ENCODE peak calls at places on chromosomes 13 and 19, in five cellular contexts. E, U, N, J and Z are unnamed samples.

GRCh38 chr13:59513686-59514085 is 650.0 kb downstream of the DIAPH3 start:
- DNase-seq in E (no peak), U (no peak), N (no peak), J (no peak), Z (no peak)

GRCh38 chr19:703651-704446 is 4.9 kb upstream of the PALM start:
- DNase-seq in E (peak), U (peak), N (peak), J (peak), Z (peak)

GRCh38 chr19:35142531-35143230 is 374 bp upstream of the FXYD7 start:
- DNase-seq in E (peak), U (no peak), N (no peak), J (peak), Z (peak)

GRCh38 chr19:52935434-52935833 is 12.2 kb upstream of the ZNF888 start:
- DNase-seq in E (no peak), U (no peak), N (no peak), J (no peak), Z (no peak)

GRCh38 chr13:107329991-107330390 is 762.1 kb upstream of the ARGLU1 start:
- DNase-seq in E (no peak), U (no peak), N (no peak), J (no peak), Z (no peak)

GRCh38 chr19:48495391-48495790 is 16.2 kb downstream of the LMTK3 start:
- DNase-seq in E (no peak), U (no peak), N (no peak), J (no peak), Z (no peak)

GRCh38 chr13:85212692-85213091 is 586.5 kb downstream of the SLITRK6 start:
- DNase-seq in E (no peak), U (no peak), N (no peak), J (no peak), Z (no peak)

GRCh38 chr19:3573858-3574637 is 1.3 kb downstream of the HMG20B start:
- DNase-seq in E (peak), U (peak), N (peak), J (peak), Z (peak)

GRCh38 chr19:55546822-55547614 is 1.7 kb upstream of the SBK3 start:
- DNase-seq in E (no peak), U (peak), N (peak), J (no peak), Z (no peak)

GRCh38 chr19:42111811-42112210 is 20.4 kb downstream of the POU2F2 start:
- DNase-seq in E (no peak), U (no peak), N (peak), J (no peak), Z (no peak)

GRCh38 chr13:113928701-113929627 is 44.9 kb downstream of the C13orf46 start:
- DNase-seq in E (no peak), U (peak), N (peak), J (peak), Z (peak)

GRCh38 chr13:113929628-113930615 is 44.0 kb downstream of the C13orf46 start:
- DNase-seq in E (no peak), U (peak), N (no peak), J (peak), Z (peak)

GRCh38 chr13:113926951-113927660 is 46.8 kb downstream of the C13orf46 start:
- DNase-seq in E (no peak), U (peak), N (no peak), J (peak), Z (peak)

GRCh38 chr13:113926301-113926761 is 47.5 kb downstream of the C13orf46 start:
- DNase-seq in E (no peak), U (no peak), N (peak), J (peak), Z (no peak)

DNA sequence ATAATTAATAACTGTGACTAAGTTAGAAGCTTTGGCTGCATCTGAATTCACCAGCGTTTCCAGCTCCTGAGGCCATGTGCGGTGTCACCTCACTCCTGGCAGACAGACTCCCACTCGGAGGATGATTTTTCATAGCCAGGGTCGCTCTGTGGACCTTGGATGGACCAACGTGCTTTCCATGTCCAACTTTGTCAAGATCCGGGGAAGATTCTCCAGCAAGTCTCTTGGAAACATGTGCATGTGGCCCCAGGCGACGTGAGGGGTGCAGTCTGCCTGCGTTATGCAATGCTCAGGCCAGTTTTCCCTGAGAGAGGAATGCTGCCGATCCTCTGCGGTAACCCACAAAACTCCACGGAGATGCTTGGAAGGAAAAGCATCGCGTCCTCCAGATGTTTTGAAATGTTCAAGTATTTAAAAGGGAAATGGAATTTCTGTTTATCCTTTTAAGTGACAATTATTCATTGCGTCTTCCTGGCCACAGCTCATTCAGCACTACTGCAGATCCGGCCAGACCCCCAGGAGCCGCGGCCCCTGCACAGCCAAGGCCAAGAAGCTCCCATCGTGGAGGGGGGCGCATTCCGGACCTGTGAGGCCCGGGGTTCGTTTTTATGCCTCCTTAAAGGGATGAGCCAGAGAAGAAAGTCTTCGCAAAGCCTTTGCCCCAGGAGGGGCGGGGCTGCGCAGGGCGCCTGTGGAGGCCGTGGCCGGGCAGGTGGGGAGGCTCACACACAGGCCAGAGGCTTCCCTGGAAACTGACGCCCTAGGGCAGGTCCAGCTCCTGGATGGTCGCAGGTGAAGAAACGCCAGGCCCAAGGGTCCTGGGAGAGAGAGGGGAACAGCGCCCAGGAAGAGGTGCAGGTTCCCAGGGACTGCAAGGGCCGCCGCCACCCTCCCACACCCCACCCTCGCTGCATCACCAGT is 46.0 kb downstream of the C13orf46 start:
- DNase-seq in E (no peak), U (peak), N (peak), J (peak), Z (peak)
- TF ChIP-seq CTCF in E (no peak), U (no peak), N (no peak), J (no peak), Z (no peak)

GRCh38 chr13:32639502-32640105 is 53.4 kb downstream of the PDS5B start:
- DNase-seq in E (peak), U (peak), N (peak), J (peak), Z (peak)
- TF ChIP-seq CTCF in E (peak), U (peak), N (peak), J (peak), Z (peak)

DNA sequence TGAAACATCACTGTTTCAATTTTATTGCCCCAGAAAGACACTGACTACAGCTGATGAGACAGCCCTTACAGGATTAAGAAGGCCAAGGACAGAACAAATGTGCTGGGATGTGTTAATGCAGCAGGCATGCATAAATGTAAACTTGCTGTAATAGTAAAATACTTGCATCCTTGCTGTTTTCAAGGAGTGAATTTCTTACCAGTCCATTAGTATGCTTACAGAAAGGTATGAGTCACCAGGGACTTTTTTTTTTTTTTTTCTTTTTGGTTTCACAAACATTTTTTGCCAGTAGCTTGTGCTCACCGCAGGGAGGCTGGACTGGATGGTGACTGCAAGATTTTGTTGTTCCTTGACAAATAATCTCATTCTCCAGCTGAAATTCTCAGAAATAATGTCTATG is 55.1 kb downstream of the GPR180 start:
- DNase-seq in E (peak), U (no peak), N (peak), J (no peak), Z (no peak)
- TF ChIP-seq CTCF in E (no peak), U (no peak), N (peak), J (no peak), Z (no peak)

DNA sequence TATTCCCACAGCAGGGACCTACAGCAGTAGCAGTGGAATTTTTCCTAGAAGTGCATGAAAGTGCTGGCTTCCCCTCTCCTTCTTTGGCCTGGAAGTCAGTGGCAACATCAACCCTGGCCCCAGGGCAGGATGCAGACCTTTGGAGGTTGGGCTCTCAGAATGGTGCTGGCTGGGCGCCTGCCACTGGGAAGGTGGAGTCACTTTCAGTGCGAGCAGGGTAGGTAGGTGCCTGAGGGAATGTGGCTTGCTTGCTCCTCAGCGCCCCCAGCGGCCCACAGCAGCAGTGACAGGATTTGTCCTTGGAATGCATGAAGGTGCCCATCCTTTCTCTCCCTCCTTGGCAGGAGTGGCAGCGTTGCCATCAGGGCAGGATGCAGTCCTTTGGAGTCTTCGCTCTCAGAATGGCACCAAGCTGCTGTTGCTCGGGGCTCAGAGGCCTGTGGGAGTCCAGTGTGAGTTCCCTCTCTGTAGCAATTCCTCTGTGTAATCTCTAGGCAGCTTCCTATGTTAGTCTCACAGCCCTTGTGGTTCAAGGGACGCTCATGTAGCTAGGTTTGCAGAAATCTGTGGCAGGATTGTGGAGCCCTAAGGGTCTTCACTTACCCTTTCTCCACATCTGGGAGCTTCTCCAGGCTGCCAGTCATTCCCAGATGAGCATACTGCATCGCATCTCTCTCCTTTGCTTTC is 354.4 kb upstream of the DACH1 start:
- DNase-seq in E (peak), U (no peak), N (no peak), J (peak), Z (peak)
- TF ChIP-seq CTCF in E (peak), U (no peak), N (peak), J (peak), Z (peak)